ENCODE peak calls at places on chromosomes 12 and 14, in four cellular contexts. Y is fibroblast of lung, G is uterus, E is astrocyte. Z is an unnamed sample.

GRCh38 chr12:15700595-15700994 is 88.6 kb downstream of the EPS8 start:
- DNase-seq in Y (peak; percentile 97), G (no peak), E (peak; percentile 96), Z (peak; percentile 82)

GRCh38 chr14:75232597-75232996 is 46.0 kb upstream of the FOS start:
- DNase-seq in Y (no peak), G (no peak), E (no peak), Z (no peak)

GRCh38 chr12:84502907-84503787 is 409.5 kb downstream of the SLC6A15 start:
- DNase-seq in Y (peak; percentile 39), G (peak; percentile 23), E (peak; percentile 16), Z (peak; percentile 66)

GRCh38 chr12:14313379-14313778 is 52.1 kb upstream of the ATF7IP start:
- DNase-seq in Y (peak; percentile 2), G (no peak), E (no peak), Z (no peak)

GRCh38 chr12:111105294-111105693 is 184.9 kb upstream of the MYL2 start:
- DNase-seq in Y (no peak), G (no peak), E (no peak), Z (no peak)

GRCh38 chr14:38404100-38404541 is 148.2 kb upstream of the CLEC14A start:
- DNase-seq in Y (peak; percentile 89), G (no peak), E (peak; percentile 88), Z (no peak)

GRCh38 chr12:76236640-76237039 is 111.6 kb downstream of the BBS10 start:
- DNase-seq in Y (peak; percentile 84), G (no peak), E (peak; percentile 73), Z (peak; percentile 73)

GRCh38 chr12:32051511-32052299 is 54.9 kb upstream of the BICD1 start:
- DNase-seq in Y (peak; percentile 93), G (no peak), E (peak; percentile 90), Z (peak; percentile 87)

GRCh38 chr14:92586001-92586947 is 72.7 kb downstream of the RIN3 start:
- DNase-seq in Y (peak; percentile 100), G (peak; percentile 60), E (peak; percentile 100), Z (peak; percentile 90)

GRCh38 chr14:88879016-88879415 is 54.6 kb downstream of the TTC8 start:
- DNase-seq in Y (peak; percentile 89), G (no peak), E (peak; percentile 85), Z (peak; percentile 93)

GRCh38 chr14:74867673-74868072 is 8.3 kb downstream of the PROX2 start:
- DNase-seq in Y (peak; percentile 59), G (no peak), E (peak; percentile 51), Z (no peak)

GRCh38 chr14:78141590-78141989 is 28.6 kb upstream of the NRXN3 start:
- DNase-seq in Y (no peak), G (no peak), E (no peak), Z (no peak)

GRCh38 chr12:23810327-23810902 is 139.1 kb downstream of the SOX5 start:
- DNase-seq in Y (no peak), G (no peak), E (no peak), Z (no peak)

GRCh38 chr12:108839011-108839889 is 18.1 kb downstream of the SSH1 start:
- DNase-seq in Y (peak; percentile 83), G (peak; percentile 44), E (peak; percentile 82), Z (no peak)

GRCh38 chr12:55996201-55996714 is 818 bp upstream of the SUOX start:
- DNase-seq in Y (peak; percentile 42), G (peak; percentile 42), E (peak; percentile 18), Z (peak; percentile 52)

GRCh38 chr12:49518914-49519573 is 19.8 kb upstream of the KCNH3 start:
- DNase-seq in Y (peak; percentile 63), G (no peak), E (peak; percentile 57), Z (peak; percentile 34)

GRCh38 chr14:22976620-22977433 is 5.5 kb downstream of the AJUBA start:
- DNase-seq in Y (peak; percentile 55), G (no peak), E (no peak), Z (peak; percentile 33)

GRCh38 chr12:106227641-106228319 is 20.0 kb downstream of the CKAP4 start:
- DNase-seq in Y (peak; percentile 52), G (no peak), E (no peak), Z (no peak)

GRCh38 chr14:96852823-96853422 is 55.7 kb downstream of the VRK1 start:
- DNase-seq in Y (peak; percentile 40), G (no peak), E (peak; percentile 20), Z (peak; percentile 54)

GRCh38 chr12:89345830-89346740 is 6.2 kb downstream of the DUSP6 start:
- DNase-seq in Y (peak; percentile 72), G (no peak), E (peak; percentile 62), Z (peak; percentile 73)

GRCh38 chr14:69260979-69261605 is 1.1 kb downstream of the GALNT16 start:
- DNase-seq in Y (no peak), G (peak; percentile 48), E (no peak), Z (no peak)

GRCh38 chr14:103418508-103418818 is 33.2 kb downstream of the MARK3 start:
- DNase-seq in Y (peak; percentile 76), G (no peak), E (peak; percentile 68), Z (peak; percentile 66)

GRCh38 chr12:26473291-26473690 is 277.9 kb downstream of the SSPN start:
- DNase-seq in Y (peak; percentile 32), G (no peak), E (peak; percentile 13), Z (no peak)

GRCh38 chr12:66744956-66745383 is 66.1 kb upstream of the GRIP1 start:
- DNase-seq in Y (no peak), G (no peak), E (no peak), Z (no peak)

GRCh38 chr12:28780096-28780495 is 369.0 kb upstream of the FAR2 start:
- DNase-seq in Y (peak; percentile 74), G (no peak), E (peak; percentile 76), Z (peak; percentile 96)

GRCh38 chr14:84435820-84436326 is 1094.1 kb upstream of the FLRT2 start:
- DNase-seq in Y (no peak), G (no peak), E (no peak), Z (no peak)

DNA sequence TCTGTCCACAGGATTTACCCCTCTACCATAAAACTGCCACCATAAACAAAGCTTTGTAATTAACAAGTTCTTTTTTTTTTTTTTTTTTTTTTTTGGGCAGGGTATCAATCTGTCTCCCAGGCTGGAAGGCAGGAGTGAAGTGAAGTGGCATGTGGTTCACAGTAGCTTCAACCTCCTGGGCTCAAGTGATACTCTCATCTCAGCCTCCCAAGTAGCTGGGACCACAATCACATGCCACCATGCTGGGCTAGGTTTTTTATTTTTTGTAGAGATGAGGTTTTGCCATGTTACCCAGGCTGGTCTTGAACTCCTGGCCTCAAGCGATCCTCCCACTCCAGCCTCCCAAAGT is 61.1 kb upstream of the NUDT4 start:
- DNase-seq in Y (no peak), G (no peak), E (no peak), Z (no peak)
- H3K4me3 ChIP-seq in Y (no peak overlapping the region), G (no peak overlapping the region), E (no peak overlapping the region), Z (no peak overlapping the region)

DNA sequence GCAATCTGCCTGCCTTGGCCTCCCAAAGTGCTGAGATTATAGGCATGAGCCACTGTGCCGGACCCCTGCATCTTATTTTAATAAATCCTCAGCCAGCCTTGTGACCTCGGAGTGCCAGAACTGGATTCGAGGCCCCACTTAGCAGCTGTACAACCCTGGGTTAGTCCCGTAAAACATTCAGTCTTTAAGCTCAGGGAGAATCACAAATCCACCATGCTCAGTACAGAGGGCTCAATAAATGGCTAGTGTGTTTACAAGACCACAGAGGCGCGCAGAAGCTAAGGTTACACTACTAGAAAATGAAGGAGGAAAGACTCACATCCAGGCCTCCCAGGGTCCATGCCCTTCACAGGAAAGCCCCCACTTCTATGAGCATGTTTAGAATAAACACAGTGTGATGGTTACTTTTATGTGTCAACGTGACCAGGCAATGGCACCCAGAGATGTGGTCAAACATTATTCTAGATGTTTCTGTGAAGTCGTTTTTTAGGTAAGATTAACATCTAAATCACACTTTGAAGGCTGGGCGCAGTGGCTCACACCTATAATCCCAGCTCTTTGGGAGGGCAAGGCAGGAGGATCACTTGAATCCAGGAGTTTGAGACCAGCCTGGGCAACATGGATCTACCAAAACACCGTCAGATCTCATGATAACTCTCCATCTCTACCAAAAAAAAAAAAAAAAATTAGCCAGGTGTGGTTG is 55.3 kb downstream of the CLMN start:
- DNase-seq in Y (no peak), G (no peak), E (no peak), Z (no peak)
- H3K27ac ChIP-seq in Y (no peak overlapping the region), G (no peak overlapping the region), E (peak overlapping the region; percentile 62), Z (no peak overlapping the region)

GRCh38 chr14:100439781-100440180 is 116.6 kb downstream of the SLC25A47 start:
- DNase-seq in Y (peak; percentile 76), G (peak; percentile 76), E (peak; percentile 69), Z (no peak)

GRCh38 chr14:100438678-100439592 is 115.8 kb downstream of the SLC25A47 start:
- DNase-seq in Y (peak; percentile 95), G (peak; percentile 31), E (peak; percentile 94), Z (peak; percentile 86)

GRCh38 chr14:100440758-100441203 is 117.6 kb downstream of the SLC25A47 start:
- DNase-seq in Y (peak; percentile 60), G (no peak), E (peak; percentile 49), Z (peak; percentile 35)

GRCh38 chr14:100441271-100441947 is 118.3 kb downstream of the SLC25A47 start:
- DNase-seq in Y (no peak), G (no peak), E (no peak), Z (no peak)

GRCh38 chr14:100440207-100440631 is 117.1 kb downstream of the SLC25A47 start:
- DNase-seq in Y (peak; percentile 85), G (peak; percentile 84), E (peak; percentile 80), Z (peak; percentile 29)
- H3K4me3 ChIP-seq in Y (no peak overlapping the region), G (no peak overlapping the region), E (no peak overlapping the region), Z (no peak overlapping the region)

GRCh38 chr12:52228931-52229330 is 4.1 kb upstream of the KRT7 start:
- DNase-seq in Y (no peak), G (no peak), E (no peak), Z (no peak)
- H3K27ac ChIP-seq in Y (no peak overlapping the region), G (no peak overlapping the region), E (no peak overlapping the region), Z (no peak overlapping the region)

GRCh38 chr14:94175403-94176146 is 1.5 kb downstream of the PPP4R4 start:
- DNase-seq in Y (no peak), G (no peak), E (no peak), Z (no peak)
- H3K4me3 ChIP-seq in Y (no peak overlapping the region), G (peak overlapping the region; percentile 52), E (peak overlapping the region; percentile 18), Z (no peak overlapping the region)

GRCh38 chr12:104220931-104221330 is 5.4 kb downstream of the TXNRD1 start:
- DNase-seq in Y (no peak), G (no peak), E (no peak), Z (no peak)
- H3K27ac ChIP-seq in Y (peak overlapping the region; percentile 28), G (peak overlapping the region; percentile 97), E (no peak overlapping the region), Z (no peak overlapping the region)

Z was measured in brain microvascular endothelial cell.